ENCODE peak calls at places on chromosomes 16 and 17, in six cellular contexts. Z is endothelial cell; D is RCC 7860; L is anterior cingulate cortex; V is activated T-cell treated with anti-CD3 and anti-CD28 coated beads, Interleukin-2, amount 50 U/mL, for 24 hours; A is gastrocnemius medialis. F is an unnamed sample.

GRCh38 chr17:8681175-8681949 is 50.8 kb upstream of the MYH10 start:
- DNase-seq in D (no peak), Z (no peak), V (no peak), A (no peak), L (no peak), F (no peak)

GRCh38 chr16:24980077-24980793 is 34.9 kb downstream of the ARHGAP17 start:
- DNase-seq in Z (no peak), A (peak), V (no peak), D (no peak), L (no peak), F (no peak)

GRCh38 chr17:56536766-56537165 is 56.7 kb upstream of the NOG start:
- DNase-seq in A (no peak), L (no peak), Z (no peak), V (no peak), D (no peak), F (no peak)

GRCh38 chr16:57797526-57798266 is 4.6 kb downstream of the KIFC3 start:
- DNase-seq in V (no peak), Z (peak), L (no peak), A (peak), D (peak), F (no peak)

GRCh38 chr17:17732892-17733670 is 51.8 kb downstream of the RAI1 start:
- DNase-seq in A (no peak), L (no peak), Z (no peak), V (no peak), D (peak), F (no peak)

GRCh38 chr17:9982159-9982558 is 77.1 kb upstream of the RCVRN start:
- DNase-seq in Z (no peak), D (no peak), V (no peak), L (no peak), A (no peak), F (no peak)

GRCh38 chr16:85246473-85246872 is 134.2 kb upstream of the CIBAR2 start:
- DNase-seq in Z (no peak), L (no peak), D (no peak), V (no peak), A (no peak), F (no peak)

GRCh38 chr16:81189100-81189664 is 49.3 kb upstream of the BCO1 start:
- DNase-seq in V (no peak), Z (no peak), L (peak), D (no peak), A (peak), F (peak)

F was measured in occipital lobe.